ENCODE peak calls at places on chromosomes 13 and 19, in five cellular contexts. U, P, D, S and G are unnamed samples.
A peak's percentile ranks its signal among the peaks of the same experiment; 100 is the strongest.

GRCh38 chr13:79853258-79853657 is 372.3 kb downstream of the NDFIP2 start:
- DNase-seq in U (no peak), P (no peak), D (no peak), S (no peak), G (no peak)

GRCh38 chr13:41942462-41943094 is 18.3 kb downstream of the VWA8 start:
- DNase-seq in U (peak; percentile 29), P (peak; percentile 68), D (no peak), S (no peak), G (peak; percentile 66)

GRCh38 chr13:50268500-50268899 is 253.3 kb downstream of the KCNRG start:
- DNase-seq in U (no peak), P (peak; percentile 39), D (no peak), S (no peak), G (no peak)

GRCh38 chr13:48000559-48001126 is 430 bp downstream of the SUCLA2 start:
- DNase-seq in U (no peak), P (peak; percentile 10), D (no peak), S (no peak), G (no peak)

GRCh38 chr13:30463820-30464495 is 1.8 kb downstream of the HMGB1 start:
- DNase-seq in U (no peak), P (peak; percentile 69), D (peak; percentile 80), S (no peak), G (peak; percentile 70)

GRCh38 chr13:43128504-43128929 is 105.1 kb downstream of the DNAJC15 start:
- DNase-seq in U (no peak), P (peak; percentile 21), D (no peak), S (no peak), G (peak; percentile 38)

GRCh38 chr19:30695171-30695875 is 323.1 kb downstream of the ZNF536 start:
- DNase-seq in U (no peak), P (no peak), D (no peak), S (no peak), G (no peak)

GRCh38 chr13:73984201-73984600 is 150.0 kb downstream of the KLF12 start:
- DNase-seq in U (no peak), P (no peak), D (no peak), S (no peak), G (no peak)

GRCh38 chr13:30730526-30730925 is 4.8 kb upstream of the ALOX5AP start:
- DNase-seq in U (no peak), P (no peak), D (peak; percentile 54), S (no peak), G (no peak)

GRCh38 chr13:92224825-92225224 is 826.4 kb downstream of the GPC5 start:
- DNase-seq in U (no peak), P (no peak), D (no peak), S (no peak), G (no peak)

GRCh38 chr13:91620670-91621141 is 222.3 kb downstream of the GPC5 start:
- DNase-seq in U (no peak), P (no peak), D (no peak), S (no peak), G (no peak)

GRCh38 chr13:44004881-44005280 is 125.2 kb downstream of the LACC1 start:
- DNase-seq in U (no peak), P (peak; percentile 38), D (no peak), S (peak; percentile 33), G (peak; percentile 17)

DNA sequence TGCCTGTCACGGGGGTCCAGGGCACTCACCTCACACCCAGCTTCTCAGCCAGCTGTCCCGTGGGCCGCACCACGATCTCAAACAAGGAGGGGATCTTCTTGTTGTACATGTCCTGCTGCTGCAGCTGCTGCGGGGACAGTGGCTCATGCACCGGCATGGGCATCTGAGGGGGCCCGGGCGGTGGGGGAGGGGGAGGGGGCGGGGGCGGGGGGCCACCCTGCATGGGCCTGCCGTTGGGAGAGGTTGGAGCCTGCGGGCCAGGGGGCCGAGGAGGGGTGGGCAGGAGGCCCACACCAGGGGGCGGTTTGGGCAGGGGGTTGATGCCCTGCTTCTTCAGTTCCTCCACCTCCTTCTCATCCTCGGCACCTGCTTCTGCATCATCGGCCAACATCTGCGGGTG is 23.9 kb upstream of the TMEM160 start:
- DNase-seq in U (no peak), P (no peak), D (no peak), S (no peak), G (no peak)
- TF ChIP-seq CTCF in U (no peak), P (no peak), D (no peak), S (no peak), G (no peak)

DNA sequence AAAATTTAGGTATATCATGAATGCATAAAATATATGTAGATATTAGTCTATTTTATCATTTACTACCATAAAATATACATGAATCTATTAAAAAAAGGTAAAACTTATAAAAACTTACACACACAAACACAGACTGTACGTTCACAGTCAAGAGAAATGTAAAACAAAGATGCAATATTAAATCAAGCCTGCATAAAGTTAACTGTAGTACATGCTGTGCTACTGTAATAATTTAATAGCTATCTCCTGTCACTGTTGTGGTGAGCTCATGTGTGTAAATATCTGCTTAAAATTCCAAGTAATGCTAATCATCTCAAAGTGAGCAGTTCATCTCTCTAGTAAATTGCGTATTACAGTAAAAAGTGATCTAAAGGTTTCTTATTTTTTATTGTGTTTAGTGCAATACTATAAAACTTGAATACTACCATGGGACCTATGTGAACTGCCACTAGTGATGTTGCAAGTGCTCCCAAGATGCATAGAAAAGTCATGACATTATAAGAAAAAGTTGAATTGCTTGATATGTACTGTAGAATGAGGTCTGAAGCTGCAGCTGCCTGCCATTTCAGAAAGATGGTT is 762 bp upstream of the ZNF233 start:
- DNase-seq in U (no peak), P (no peak), D (no peak), S (no peak), G (no peak)
- H3K4me3 ChIP-seq in U (no peak overlapping the region), P (no peak overlapping the region), D (no peak overlapping the region), S (no peak overlapping the region), G (no peak overlapping the region)

GRCh38 chr13:113209336-113209879 is at the start of gene CUL4A:
- DNase-seq in U (no peak), P (peak; percentile 65), D (peak; percentile 83), S (no peak), G (peak; percentile 72)

GRCh38 chr13:113210834-113211233 is 1.4 kb downstream of the CUL4A start:
- DNase-seq in U (no peak), P (no peak), D (no peak), S (no peak), G (no peak)

GRCh38 chr13:113208424-113209335 is at the start of gene PCID2:
- DNase-seq in U (peak; percentile 67), P (peak; percentile 88), D (peak; percentile 93), S (no peak), G (peak; percentile 89)

GRCh38 chr13:113211774-113212173 is 2.4 kb downstream of the CUL4A start:
- DNase-seq in U (no peak), P (no peak), D (no peak), S (no peak), G (no peak)

GRCh38 chr13:113209880-113210421 is 538 bp downstream of the CUL4A start:
- DNase-seq in U (no peak), P (peak; percentile 60), D (peak; percentile 80), S (no peak), G (peak; percentile 70)
- TF ChIP-seq CTCF in U (no peak), P (no peak), D (no peak), S (no peak), G (no peak)

GRCh38 chr19:56140583-56141415 is at the start of gene ZNF444:
- DNase-seq in U (peak; percentile 99), P (peak; percentile 99), D (peak; percentile 100), S (peak; percentile 96), G (peak; percentile 100)
- H3K4me3 ChIP-seq in U (peak within 1 kb of the TSS; percentile 63), P (peak within 1 kb of the TSS; percentile 59), D (peak within 1 kb of the TSS; percentile 76), S (peak within 1 kb of the TSS; percentile 57), G (peak within 1 kb of the TSS; percentile 75)

DNA sequence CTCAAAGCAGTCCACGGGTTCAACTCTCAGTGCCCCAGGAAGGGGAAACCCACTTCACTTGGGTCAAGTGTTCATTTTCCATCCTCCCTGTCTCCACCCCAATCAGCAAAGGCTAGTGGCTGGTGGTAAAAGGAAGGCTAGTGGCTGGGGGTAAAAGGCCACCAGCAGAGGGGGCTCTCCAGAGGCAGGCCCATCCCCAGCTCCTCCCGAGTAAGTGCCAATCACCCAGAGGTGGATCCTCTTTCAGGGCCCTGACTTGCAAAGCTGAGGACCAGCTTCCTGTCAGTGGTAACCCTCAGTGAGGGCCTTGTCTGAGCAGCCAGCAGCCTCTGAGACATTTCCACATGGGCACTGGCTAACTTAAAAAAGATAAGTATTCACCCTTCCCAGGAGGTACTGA is 22.0 kb upstream of the TPT1 start:
- DNase-seq in U (no peak), P (no peak), D (no peak), S (no peak), G (no peak)
- TF ChIP-seq CTCF in U (no peak), P (no peak), D (no peak), S (peak; percentile 20), G (no peak)

DNA sequence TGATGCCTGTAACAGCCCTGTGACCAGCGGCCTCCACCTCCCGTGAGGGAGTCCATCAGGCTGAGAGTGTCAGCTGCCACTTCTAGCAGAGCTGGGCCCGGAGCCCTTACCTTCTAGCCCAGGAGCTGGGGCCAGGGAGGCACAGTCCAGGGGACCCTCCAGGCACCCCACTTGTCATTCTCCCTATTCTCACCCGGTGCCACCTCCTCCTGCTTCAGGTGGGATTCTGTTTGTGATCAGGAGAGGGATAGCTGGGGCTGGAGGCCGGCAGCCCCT is 4.1 kb downstream of the RASA3 start:
- DNase-seq in U (no peak), P (no peak), D (no peak), S (no peak), G (no peak)
- H3K4me3 ChIP-seq in U (peak overlapping the region; percentile 12), P (peak overlapping the region; percentile 98), D (peak overlapping the region; percentile 43), S (peak overlapping the region; percentile 77), G (peak overlapping the region; percentile 31)